ENCODE peak calls at places on chromosomes 7 and 10, in four cellular contexts. K is mammary epithelial cell, G is cerebellar cortex, E is 8988T. A is an unnamed sample.

GRCh38 chr10:43702936-43703281 is 54.2 kb upstream of the ZNF32 start:
- DNase-seq in G (no peak), K (no peak), E (no peak), A (no peak)

GRCh38 chr7:33399528-33400213 is 270.3 kb downstream of the BBS9 start:
- DNase-seq in E (no peak), K (no peak), G (no peak), A (no peak)

GRCh38 chr7:105131033-105131656 is 117.1 kb downstream of the KMT2E start:
- DNase-seq in G (no peak), E (no peak), K (peak), A (no peak)

GRCh38 chr10:57015595-57016303 is 654.7 kb upstream of the ZWINT start:
- DNase-seq in G (peak), K (no peak), E (no peak), A (no peak)

GRCh38 chr10:121668336-121669009 is 70.2 kb upstream of the FGFR2 start:
- DNase-seq in G (peak), E (no peak), K (peak), A (no peak)

GRCh38 chr7:141221007-141221612 is 147.2 kb downstream of the TMEM178B start:
- DNase-seq in K (no peak), E (no peak), G (no peak), A (no peak)

GRCh38 chr10:93294004-93294403 is 188.1 kb downstream of the MYOF start:
- DNase-seq in G (no peak), E (no peak), K (peak), A (no peak)

GRCh38 chr7:77910124-77910523 is 111.6 kb downstream of the PHTF2 start:
- DNase-seq in E (no peak), K (no peak), G (no peak), A (no peak)

GRCh38 chr7:36048141-36048901 is 104.7 kb upstream of the EEPD1 start:
- DNase-seq in K (peak), G (no peak), E (no peak), A (peak)

GRCh38 chr7:157983442-157984137 is 604.0 kb downstream of the PTPRN2 start:
- DNase-seq in E (no peak), K (no peak), G (no peak), A (no peak)

GRCh38 chr7:2257046-2257551 is 15.1 kb downstream of the NUDT1 start:
- DNase-seq in G (no peak), K (no peak), E (no peak), A (no peak)

GRCh38 chr10:113709221-113709838 is 29.6 kb downstream of the CASP7 start:
- DNase-seq in K (no peak), E (no peak), G (no peak), A (no peak)

GRCh38 chr7:144487906-144488305 is 84.4 kb upstream of the NOBOX start:
- DNase-seq in G (no peak), K (no peak), E (no peak), A (no peak)

GRCh38 chr10:28738200-28738599 is 60.9 kb downstream of the BAMBI start:
- DNase-seq in E (no peak), G (no peak), K (no peak), A (no peak)

GRCh38 chr7:115229401-115230083 is 307.6 kb downstream of the MDFIC start:
- DNase-seq in G (no peak), E (no peak), K (no peak), A (no peak)

GRCh38 chr10:45560262-45560661 is 112.3 kb downstream of the ZFAND4 start:
- DNase-seq in E (no peak), G (no peak), K (no peak), A (no peak)

GRCh38 chr10:62005281-62005680 is 103.8 kb downstream of the ARID5B start:
- DNase-seq in G (no peak), E (no peak), K (no peak), A (no peak)

GRCh38 chr10:124339951-124340760 is 78.6 kb downstream of the OAT start:
- DNase-seq in E (no peak), K (peak), G (peak), A (no peak)

GRCh38 chr10:102676916-102677315 is 32.6 kb downstream of the TRIM8 start:
- DNase-seq in G (no peak), E (no peak), K (no peak), A (no peak)

GRCh38 chr10:13047529-13048206 is 46.2 kb upstream of the CCDC3 start:
- DNase-seq in G (no peak), K (no peak), E (no peak), A (no peak)

GRCh38 chr10:122515588-122516231 is 44.8 kb upstream of the DMBT1 start:
- DNase-seq in E (no peak), G (no peak), K (peak), A (no peak)

GRCh38 chr7:96314402-96315108 is 7.3 kb downstream of the SLC25A13 start:
- DNase-seq in K (peak), G (peak), E (no peak), A (no peak)

GRCh38 chr7:83532229-83532628 is 116.7 kb downstream of the SEMA3E start:
- DNase-seq in E (no peak), G (no peak), K (peak), A (no peak)

GRCh38 chr10:110016037-110016436 is 8.3 kb downstream of the ADD3 start:
- DNase-seq in K (no peak), G (peak), E (no peak), A (no peak)

GRCh38 chr7:23076774-23077173 is 28.8 kb upstream of the KLHL7 start:
- DNase-seq in G (no peak), K (no peak), E (no peak), A (no peak)